ENCODE peak calls at places on chromosomes 13 and 19, in seven cellular contexts. U, R, B, E, N, O and L are unnamed samples.

GRCh38 chr19:34217952-34218817 is 36.2 kb upstream of the GARRE1 start:
- DNase-seq in U (peak), R (peak), B (no peak), E (peak), N (peak), O (peak), L (no peak)

GRCh38 chr13:23673354-23673753 is 103.1 kb downstream of the TNFRSF19 start:
- DNase-seq in U (no peak), R (peak), B (no peak), E (no peak), N (no peak), O (peak), L (no peak)

GRCh38 chr19:56995298-56995697 is 124.5 kb upstream of the USP29 start:
- DNase-seq in U (no peak), R (no peak), B (no peak), E (no peak), N (no peak), O (no peak), L (no peak)

GRCh38 chr13:99528547-99528946 is 27.3 kb downstream of the TM9SF2 start:
- DNase-seq in U (no peak), R (no peak), B (no peak), E (no peak), N (no peak), O (no peak), L (no peak)

GRCh38 chr13:87677334-87678234 is 6.4 kb downstream of the SLITRK5 start:
- DNase-seq in U (no peak), R (no peak), B (no peak), E (no peak), N (peak), O (no peak), L (peak)

GRCh38 chr19:6066661-6067646 is 43.3 kb downstream of the RFX2 start:
- DNase-seq in U (peak), R (peak), B (peak), E (peak), N (peak), O (peak), L (peak)

GRCh38 chr13:71240906-71241305 is 626.1 kb downstream of the DACH1 start:
- DNase-seq in U (no peak), R (no peak), B (no peak), E (no peak), N (peak), O (no peak), L (no peak)

GRCh38 chr13:30196025-30196424 is 111.3 kb downstream of the KATNAL1 start:
- DNase-seq in U (no peak), R (no peak), B (no peak), E (no peak), N (peak), O (no peak), L (no peak)

GRCh38 chr13:80390338-80390737 is 49.4 kb upstream of the SPRY2 start:
- DNase-seq in U (no peak), R (no peak), B (no peak), E (no peak), N (no peak), O (no peak), L (no peak)

GRCh38 chr13:90552702-90553101 is 794.8 kb upstream of the MIR17HG start:
- DNase-seq in U (peak), R (no peak), B (no peak), E (no peak), N (no peak), O (no peak), L (no peak)

GRCh38 chr13:101065314-101065713 is 351.0 kb downstream of the NALCN start:
- DNase-seq in U (no peak), R (no peak), B (no peak), E (no peak), N (no peak), O (no peak), L (no peak)

GRCh38 chr19:39144487-39145071 is 19.0 kb downstream of the PAK4 start:
- DNase-seq in U (no peak), R (no peak), B (no peak), E (no peak), N (peak), O (peak), L (no peak)

GRCh38 chr19:38183227-38183914 is 40.7 kb downstream of the DPF1 start:
- DNase-seq in U (no peak), R (no peak), B (no peak), E (no peak), N (no peak), O (peak), L (no peak)

GRCh38 chr13:30388401-30389283 is 33.7 kb upstream of the UBE2L5 start:
- DNase-seq in U (no peak), R (no peak), B (no peak), E (no peak), N (no peak), O (peak), L (no peak)

GRCh38 chr13:108527849-108528248 is 101.6 kb upstream of the MYO16 start:
- DNase-seq in U (no peak), R (no peak), B (no peak), E (no peak), N (no peak), O (no peak), L (no peak)

GRCh38 chr13:90118467-90119071 is 1228.9 kb upstream of the MIR17HG start:
- DNase-seq in U (no peak), R (no peak), B (no peak), E (no peak), N (no peak), O (no peak), L (no peak)

GRCh38 chr13:97889803-97890202 is 63.7 kb upstream of the IPO5 start:
- DNase-seq in U (no peak), R (peak), B (no peak), E (no peak), N (no peak), O (no peak), L (no peak)

GRCh38 chr19:15379996-15380647 is 535 bp upstream of the AKAP8 start:
- DNase-seq in U (peak), R (no peak), B (peak), E (peak), N (no peak), O (peak), L (no peak)

GRCh38 chr19:16778796-16779411 is 50.3 kb upstream of the SIN3B start:
- DNase-seq in U (peak), R (no peak), B (no peak), E (peak), N (peak), O (peak), L (no peak)

GRCh38 chr19:30373593-30373992 is 1.4 kb downstream of the ZNF536 start:
- DNase-seq in U (no peak), R (no peak), B (no peak), E (peak), N (no peak), O (no peak), L (no peak)

GRCh38 chr13:73676550-73677040 is 457.6 kb downstream of the KLF12 start:
- DNase-seq in U (no peak), R (no peak), B (no peak), E (no peak), N (no peak), O (no peak), L (no peak)

GRCh38 chr13:42039457-42039945 is 8.9 kb upstream of the DGKH start:
- DNase-seq in U (peak), R (no peak), B (peak), E (no peak), N (peak), O (peak), L (no peak)

GRCh38 chr13:79749556-79749955 is 268.6 kb downstream of the NDFIP2 start:
- DNase-seq in U (no peak), R (no peak), B (no peak), E (no peak), N (no peak), O (no peak), L (no peak)

GRCh38 chr13:20125129-20125782 is 35.6 kb downstream of the GJA3 start:
- DNase-seq in U (no peak), R (no peak), B (no peak), E (no peak), N (no peak), O (no peak), L (no peak)

GRCh38 chr13:37598572-37598971 is at the start of gene POSTN:
- DNase-seq in U (no peak), R (no peak), B (no peak), E (no peak), N (no peak), O (peak), L (no peak)

GRCh38 chr13:53151692-53152421 is 123.2 kb downstream of the OLFM4 start:
- DNase-seq in U (no peak), R (no peak), B (no peak), E (peak), N (peak), O (peak), L (no peak)

GRCh38 chr13:113723400-113724015 is 35.5 kb upstream of the TMEM255B start:
- DNase-seq in U (no peak), R (no peak), B (no peak), E (no peak), N (no peak), O (no peak), L (no peak)

GRCh38 chr19:18771328-18772242 is 19.5 kb downstream of the COMP start:
- DNase-seq in U (no peak), R (no peak), B (no peak), E (no peak), N (no peak), O (no peak), L (no peak)

GRCh38 chr19:3761382-3762129 is at the start of gene APBA3:
- DNase-seq in U (peak), R (peak), B (peak), E (peak), N (peak), O (peak), L (peak)
- TF ChIP-seq CTCF in U (peak), R (peak), B (peak), E (peak), N (peak), O (peak), L (peak)

GRCh38 chr19:50191270-50191669 is 12.2 kb upstream of the MYH14 start:
- DNase-seq in U (peak), R (no peak), B (no peak), E (no peak), N (no peak), O (no peak), L (no peak)

GRCh38 chr19:50187937-50188336 is 15.5 kb upstream of the MYH14 start:
- DNase-seq in U (no peak), R (no peak), B (no peak), E (no peak), N (no peak), O (no peak), L (no peak)

GRCh38 chr19:50190439-50190891 is 13.0 kb upstream of the MYH14 start:
- DNase-seq in U (peak), R (no peak), B (no peak), E (peak), N (no peak), O (no peak), L (no peak)

GRCh38 chr19:50192463-50193211 is 10.8 kb upstream of the MYH14 start:
- DNase-seq in U (no peak), R (no peak), B (no peak), E (no peak), N (no peak), O (no peak), L (no peak)

GRCh38 chr19:50189326-50189725 is 14.1 kb upstream of the MYH14 start:
- DNase-seq in U (no peak), R (no peak), B (no peak), E (no peak), N (no peak), O (no peak), L (no peak)
- H3K4me3 ChIP-seq in U (no peak), R (no peak), B (no peak), E (no peak), N (no peak), O (no peak), L (no peak)

GRCh38 chr19:10603873-10604459 is 16.9 kb upstream of the AP1M2 start:
- DNase-seq in U (peak), R (no peak), B (peak), E (peak), N (peak), O (no peak), L (no peak)

GRCh38 chr19:10603084-10603872 is 16.2 kb upstream of the AP1M2 start:
- DNase-seq in U (peak), R (no peak), B (peak), E (peak), N (peak), O (peak), L (peak)

GRCh38 chr19:10601999-10602329 is 14.9 kb upstream of the AP1M2 start:
- DNase-seq in U (no peak), R (no peak), B (no peak), E (no peak), N (no peak), O (no peak), L (no peak)

GRCh38 chr19:10602330-10603083 is 15.4 kb upstream of the AP1M2 start:
- DNase-seq in U (peak), R (peak), B (peak), E (peak), N (peak), O (peak), L (peak)

DNA sequence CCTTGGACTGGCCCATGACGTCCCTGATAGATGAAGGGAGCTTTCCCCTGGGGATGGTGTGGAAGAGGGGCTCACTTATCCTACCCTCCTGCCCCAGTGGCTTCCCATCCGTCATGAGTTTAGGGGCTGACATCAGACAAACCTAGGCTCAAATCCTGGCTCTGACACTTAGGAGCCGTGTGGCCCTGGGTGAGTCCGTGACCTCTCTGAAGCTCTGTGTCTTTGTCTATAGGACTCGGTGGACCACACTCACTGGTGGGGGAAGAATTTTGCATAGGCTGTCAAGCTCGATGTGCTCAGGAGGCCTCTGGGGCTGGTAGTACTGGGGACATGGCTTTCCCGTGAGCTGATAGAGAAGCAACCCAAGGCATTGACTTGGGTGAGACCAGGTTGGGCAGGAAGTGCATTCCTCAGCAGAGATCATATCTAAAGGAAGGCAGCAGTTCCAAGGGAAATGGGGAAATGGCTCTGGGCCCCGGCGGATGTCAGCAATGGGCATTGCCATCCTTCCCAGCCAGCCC is 17.4 kb upstream of the AP1M2 start:
- DNase-seq in U (peak), R (no peak), B (no peak), E (peak), N (peak), O (peak), L (no peak)
- H3K27ac ChIP-seq in U (peak), R (peak), B (peak), E (peak), N (no peak), O (peak), L (peak)

GRCh38 chr19:40369797-40370196 is 20.2 kb downstream of the HIPK4 start:
- DNase-seq in U (no peak), R (no peak), B (no peak), E (no peak), N (no peak), O (no peak), L (no peak)

GRCh38 chr19:40365613-40366401 is 17.3 kb downstream of the PLD3 start:
- DNase-seq in U (no peak), R (no peak), B (no peak), E (peak), N (peak), O (peak), L (no peak)

GRCh38 chr19:40367577-40368434 is 19.3 kb downstream of the PLD3 start:
- DNase-seq in U (no peak), R (no peak), B (no peak), E (no peak), N (peak), O (no peak), L (no peak)

GRCh38 chr19:40365010-40365409 is 16.5 kb downstream of the PLD3 start:
- DNase-seq in U (no peak), R (no peak), B (no peak), E (no peak), N (peak), O (no peak), L (no peak)

DNA sequence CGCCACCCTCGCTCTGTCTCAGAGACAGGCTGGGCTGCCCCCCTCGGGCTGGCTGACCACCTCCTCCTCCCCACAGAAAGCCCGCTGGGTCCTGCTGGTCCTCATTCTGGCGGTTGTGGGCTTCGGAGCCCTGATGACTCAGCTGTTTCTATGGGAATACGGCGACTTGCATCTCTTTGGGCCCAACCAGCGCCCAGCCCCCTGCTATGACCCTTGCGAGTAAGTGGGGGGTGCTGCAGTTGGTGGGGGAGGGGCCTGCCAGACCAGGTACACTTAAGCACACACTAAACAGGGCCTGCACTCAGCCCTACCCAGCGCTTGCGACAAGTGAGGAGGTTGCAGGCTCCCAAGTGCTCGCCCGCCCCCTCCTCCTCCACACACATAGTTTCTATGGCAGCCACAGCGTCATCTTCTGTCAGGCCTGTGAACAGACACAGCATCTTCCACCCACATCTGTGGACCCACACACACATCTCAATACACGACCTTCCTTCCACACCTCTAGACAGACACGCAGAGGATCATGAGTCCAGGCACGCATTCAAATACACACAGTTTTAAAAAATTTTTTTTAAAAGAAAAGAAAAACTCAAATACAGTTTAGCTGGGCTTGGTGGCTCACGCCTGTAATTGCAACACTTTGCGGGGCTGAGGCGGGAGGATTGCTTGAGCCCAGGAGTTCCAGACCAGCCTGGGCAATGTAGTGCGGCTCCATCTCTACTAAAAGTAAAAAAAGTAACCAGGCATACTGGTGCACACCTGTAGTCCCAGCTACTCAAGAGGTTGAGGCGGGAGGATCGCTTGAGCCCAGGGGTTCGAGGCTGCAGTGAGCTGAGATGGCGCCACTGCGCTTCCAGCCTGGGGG is 18.4 kb downstream of the PLD3 start:
- DNase-seq in U (no peak), R (no peak), B (no peak), E (no peak), N (peak), O (no peak), L (no peak)
- TF ChIP-seq CTCF in U (no peak), R (no peak), B (no peak), E (no peak), N (no peak), O (no peak), L (no peak)

DNA sequence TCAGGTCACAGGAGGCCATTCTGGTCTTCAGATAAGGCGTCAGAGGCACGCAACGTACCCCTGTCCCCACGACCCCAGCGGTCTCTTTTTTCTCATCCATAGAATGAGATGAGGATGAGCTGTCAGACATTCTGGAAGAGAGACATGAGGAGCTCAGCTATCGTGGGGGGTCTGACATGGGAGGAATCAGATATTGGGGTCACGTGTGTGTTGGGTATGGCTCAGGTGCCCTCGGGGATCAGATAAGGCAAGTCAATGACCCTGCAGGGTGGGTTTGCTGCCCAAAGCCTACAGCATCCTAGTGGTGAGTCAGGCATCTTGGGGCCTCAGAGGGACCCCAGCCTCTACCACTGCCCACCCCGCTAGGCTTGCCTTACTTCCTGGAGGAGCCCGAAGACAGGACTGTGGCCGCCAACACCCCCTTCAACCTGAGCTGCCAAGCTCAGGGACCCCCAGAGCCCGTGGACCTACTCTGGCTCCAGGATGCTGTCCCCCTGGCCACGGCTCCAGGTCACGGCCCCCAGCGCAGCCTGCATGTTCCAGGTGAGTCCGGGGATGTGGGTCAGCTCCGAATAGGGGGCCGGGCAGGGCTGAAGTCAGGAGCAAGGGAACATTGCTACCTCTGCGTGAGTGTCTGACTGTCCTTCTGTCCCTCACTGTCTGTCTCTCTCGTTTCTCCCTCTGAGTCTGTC is 2.6 kb downstream of the AXL start:
- DNase-seq in U (no peak), R (no peak), B (no peak), E (no peak), N (no peak), O (no peak), L (no peak)
- H3K4me3 ChIP-seq in U (no peak), R (no peak), B (peak), E (no peak), N (peak), O (no peak), L (peak)

DNA sequence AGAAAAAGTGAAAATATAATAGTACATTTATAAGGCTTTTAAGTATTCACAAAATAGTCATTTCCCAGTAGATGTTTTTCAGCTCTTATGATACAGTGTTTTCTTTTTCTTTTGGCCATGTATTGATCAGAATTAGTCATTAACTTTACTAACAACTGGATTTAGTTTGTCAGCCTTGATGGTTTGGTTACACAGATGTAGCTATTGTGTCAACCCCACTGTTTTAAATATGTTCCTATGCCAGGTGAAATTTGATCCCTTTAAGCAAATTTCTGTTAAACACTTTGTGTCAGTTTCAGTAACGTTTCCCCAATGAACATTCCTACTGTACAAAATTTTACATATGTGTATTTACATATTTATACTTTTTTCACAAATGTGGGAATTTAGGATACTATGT is 261.5 kb upstream of the STARD13 start:
- DNase-seq in U (no peak), R (no peak), B (no peak), E (no peak), N (no peak), O (no peak), L (no peak)
- H3K27ac ChIP-seq in U (no peak), R (no peak), B (no peak), E (no peak), N (no peak), O (no peak), L (no peak)